ENCODE peak calls at places on chromosome 14, in eight cellular contexts. One of them, this sample, is unnamed.

GRCh38 chr14:74502236-74503019 is 8.9 kb downstream of the ISCA2 start:
- DNase-seq in GM23338: peak; percentile 83
- DNase-seq in stimulated activated CD4-positive, alpha-beta T cell treated with anti-CD3 and anti-CD28 coated beads, Interleukin-15, amount 100 ng/mL, for 48 hours: no peak
- DNase-seq in NCI-H524: peak; percentile 76
- DNase-seq in activated effector memory CD4-positive, alpha-beta T cell treated with anti-CD3 and anti-CD28 coated beads, Interleukin-2, amount 50 U/mL, for 16 hours: no peak
- DNase-seq in gastrocnemius medialis: no peak
- DNase-seq in HCEC 1CT: peak; percentile 48
- DNase-seq in neural progenitor cell: peak; percentile 69
- DNase-seq in this sample: peak; percentile 71

GRCh38 chr14:104436047-104436531 is 143.5 kb upstream of the C14orf180 start:
- DNase-seq in activated effector memory CD4-positive, alpha-beta T cell treated with anti-CD3 and anti-CD28 coated beads, Interleukin-2, amount 50 U/mL, for 16 hours: peak; percentile 59
- DNase-seq in neural progenitor cell: no peak
- DNase-seq in NCI-H524: no peak
- DNase-seq in HCEC 1CT: no peak
- DNase-seq in stimulated activated CD4-positive, alpha-beta T cell treated with anti-CD3 and anti-CD28 coated beads, Interleukin-15, amount 100 ng/mL, for 48 hours: no peak
- DNase-seq in GM23338: peak; percentile 31
- DNase-seq in gastrocnemius medialis: peak; percentile 34
- DNase-seq in this sample: peak; percentile 36

GRCh38 chr14:62654641-62655040 is 390.6 kb downstream of the KCNH5 start:
- DNase-seq in GM23338: no peak
- DNase-seq in HCEC 1CT: peak; percentile 48
- DNase-seq in neural progenitor cell: no peak
- DNase-seq in activated effector memory CD4-positive, alpha-beta T cell treated with anti-CD3 and anti-CD28 coated beads, Interleukin-2, amount 50 U/mL, for 16 hours: no peak
- DNase-seq in stimulated activated CD4-positive, alpha-beta T cell treated with anti-CD3 and anti-CD28 coated beads, Interleukin-15, amount 100 ng/mL, for 48 hours: no peak
- DNase-seq in gastrocnemius medialis: no peak
- DNase-seq in NCI-H524: no peak
- DNase-seq in this sample: peak; percentile 36

GRCh38 chr14:34718750-34719304 is 4.4 kb upstream of the CFL2 start:
- DNase-seq in HCEC 1CT: peak; percentile 80
- DNase-seq in NCI-H524: no peak
- DNase-seq in gastrocnemius medialis: no peak
- DNase-seq in GM23338: no peak
- DNase-seq in activated effector memory CD4-positive, alpha-beta T cell treated with anti-CD3 and anti-CD28 coated beads, Interleukin-2, amount 50 U/mL, for 16 hours: no peak
- DNase-seq in neural progenitor cell: no peak
- DNase-seq in stimulated activated CD4-positive, alpha-beta T cell treated with anti-CD3 and anti-CD28 coated beads, Interleukin-15, amount 100 ng/mL, for 48 hours: no peak
- DNase-seq in this sample: peak; percentile 42

GRCh38 chr14:69955855-69956567 is 76.8 kb downstream of the SMOC1 start:
- DNase-seq in HCEC 1CT: no peak
- DNase-seq in GM23338: no peak
- DNase-seq in activated effector memory CD4-positive, alpha-beta T cell treated with anti-CD3 and anti-CD28 coated beads, Interleukin-2, amount 50 U/mL, for 16 hours: no peak
- DNase-seq in neural progenitor cell: no peak
- DNase-seq in NCI-H524: no peak
- DNase-seq in stimulated activated CD4-positive, alpha-beta T cell treated with anti-CD3 and anti-CD28 coated beads, Interleukin-15, amount 100 ng/mL, for 48 hours: no peak
- DNase-seq in gastrocnemius medialis: no peak
- DNase-seq in this sample: no peak

GRCh38 chr14:65258391-65258790 is 154.1 kb upstream of the FUT8 start:
- DNase-seq in GM23338: no peak
- DNase-seq in HCEC 1CT: peak; percentile 86
- DNase-seq in stimulated activated CD4-positive, alpha-beta T cell treated with anti-CD3 and anti-CD28 coated beads, Interleukin-15, amount 100 ng/mL, for 48 hours: no peak
- DNase-seq in gastrocnemius medialis: no peak
- DNase-seq in activated effector memory CD4-positive, alpha-beta T cell treated with anti-CD3 and anti-CD28 coated beads, Interleukin-2, amount 50 U/mL, for 16 hours: no peak
- DNase-seq in NCI-H524: no peak
- DNase-seq in neural progenitor cell: no peak
- DNase-seq in this sample: peak; percentile 70

GRCh38 chr14:73764881-73765280 is 50.7 kb upstream of the PNMA1 start:
- DNase-seq in gastrocnemius medialis: peak; percentile 99
- DNase-seq in neural progenitor cell: no peak
- DNase-seq in NCI-H524: peak; percentile 35
- DNase-seq in activated effector memory CD4-positive, alpha-beta T cell treated with anti-CD3 and anti-CD28 coated beads, Interleukin-2, amount 50 U/mL, for 16 hours: no peak
- DNase-seq in GM23338: no peak
- DNase-seq in HCEC 1CT: no peak
- DNase-seq in stimulated activated CD4-positive, alpha-beta T cell treated with anti-CD3 and anti-CD28 coated beads, Interleukin-15, amount 100 ng/mL, for 48 hours: no peak
- DNase-seq in this sample: peak; percentile 41

GRCh38 chr14:59438148-59438766 is 26.9 kb downstream of the GPR135 start:
- DNase-seq in GM23338: no peak
- DNase-seq in stimulated activated CD4-positive, alpha-beta T cell treated with anti-CD3 and anti-CD28 coated beads, Interleukin-15, amount 100 ng/mL, for 48 hours: no peak
- DNase-seq in neural progenitor cell: no peak
- DNase-seq in gastrocnemius medialis: no peak
- DNase-seq in NCI-H524: no peak
- DNase-seq in HCEC 1CT: peak; percentile 89
- DNase-seq in activated effector memory CD4-positive, alpha-beta T cell treated with anti-CD3 and anti-CD28 coated beads, Interleukin-2, amount 50 U/mL, for 16 hours: no peak
- DNase-seq in this sample: peak; percentile 63

GRCh38 chr14:87309557-87309956 is 683.4 kb downstream of the GALC start:
- DNase-seq in activated effector memory CD4-positive, alpha-beta T cell treated with anti-CD3 and anti-CD28 coated beads, Interleukin-2, amount 50 U/mL, for 16 hours: no peak
- DNase-seq in HCEC 1CT: no peak
- DNase-seq in stimulated activated CD4-positive, alpha-beta T cell treated with anti-CD3 and anti-CD28 coated beads, Interleukin-15, amount 100 ng/mL, for 48 hours: no peak
- DNase-seq in gastrocnemius medialis: no peak
- DNase-seq in GM23338: no peak
- DNase-seq in NCI-H524: no peak
- DNase-seq in neural progenitor cell: no peak
- DNase-seq in this sample: no peak

GRCh38 chr14:52124791-52125661 is 56.2 kb upstream of the NID2 start:
- DNase-seq in activated effector memory CD4-positive, alpha-beta T cell treated with anti-CD3 and anti-CD28 coated beads, Interleukin-2, amount 50 U/mL, for 16 hours: no peak
- DNase-seq in gastrocnemius medialis: no peak
- DNase-seq in HCEC 1CT: peak; percentile 96
- DNase-seq in neural progenitor cell: peak; percentile 27
- DNase-seq in GM23338: peak; percentile 55
- DNase-seq in NCI-H524: no peak
- DNase-seq in stimulated activated CD4-positive, alpha-beta T cell treated with anti-CD3 and anti-CD28 coated beads, Interleukin-15, amount 100 ng/mL, for 48 hours: no peak
- DNase-seq in this sample: peak; percentile 66

GRCh38 chr14:69005432-69006148 is 26.5 kb upstream of the ACTN1 start:
- DNase-seq in neural progenitor cell: peak; percentile 17
- DNase-seq in activated effector memory CD4-positive, alpha-beta T cell treated with anti-CD3 and anti-CD28 coated beads, Interleukin-2, amount 50 U/mL, for 16 hours: peak; percentile 39
- DNase-seq in GM23338: no peak
- DNase-seq in gastrocnemius medialis: peak; percentile 31
- DNase-seq in HCEC 1CT: peak; percentile 84
- DNase-seq in stimulated activated CD4-positive, alpha-beta T cell treated with anti-CD3 and anti-CD28 coated beads, Interleukin-15, amount 100 ng/mL, for 48 hours: no peak
- DNase-seq in NCI-H524: no peak
- DNase-seq in this sample: peak; percentile 96

GRCh38 chr14:92456215-92457017 is 57.2 kb upstream of the RIN3 start:
- DNase-seq in GM23338: peak; percentile 87
- DNase-seq in NCI-H524: peak; percentile 49
- DNase-seq in gastrocnemius medialis: no peak
- DNase-seq in neural progenitor cell: peak; percentile 83
- DNase-seq in activated effector memory CD4-positive, alpha-beta T cell treated with anti-CD3 and anti-CD28 coated beads, Interleukin-2, amount 50 U/mL, for 16 hours: no peak
- DNase-seq in HCEC 1CT: peak; percentile 75
- DNase-seq in stimulated activated CD4-positive, alpha-beta T cell treated with anti-CD3 and anti-CD28 coated beads, Interleukin-15, amount 100 ng/mL, for 48 hours: no peak
- DNase-seq in this sample: peak; percentile 78

GRCh38 chr14:104656014-104656714 is 33.3 kb upstream of the INF2 start:
- DNase-seq in stimulated activated CD4-positive, alpha-beta T cell treated with anti-CD3 and anti-CD28 coated beads, Interleukin-15, amount 100 ng/mL, for 48 hours: no peak
- DNase-seq in HCEC 1CT: no peak
- DNase-seq in NCI-H524: peak; percentile 64
- DNase-seq in neural progenitor cell: no peak
- DNase-seq in GM23338: no peak
- DNase-seq in activated effector memory CD4-positive, alpha-beta T cell treated with anti-CD3 and anti-CD28 coated beads, Interleukin-2, amount 50 U/mL, for 16 hours: no peak
- DNase-seq in gastrocnemius medialis: no peak
- DNase-seq in this sample: no peak

GRCh38 chr14:52391866-52392600 is 77.9 kb downstream of the PTGER2 start:
- DNase-seq in HCEC 1CT: peak; percentile 84
- DNase-seq in NCI-H524: no peak
- DNase-seq in stimulated activated CD4-positive, alpha-beta T cell treated with anti-CD3 and anti-CD28 coated beads, Interleukin-15, amount 100 ng/mL, for 48 hours: no peak
- DNase-seq in GM23338: no peak
- DNase-seq in neural progenitor cell: no peak
- DNase-seq in activated effector memory CD4-positive, alpha-beta T cell treated with anti-CD3 and anti-CD28 coated beads, Interleukin-2, amount 50 U/mL, for 16 hours: no peak
- DNase-seq in gastrocnemius medialis: no peak
- DNase-seq in this sample: peak; percentile 55

GRCh38 chr14:91119556-91120311 is 5.9 kb downstream of the DGLUCY start:
- DNase-seq in gastrocnemius medialis: peak; percentile 89
- DNase-seq in activated effector memory CD4-positive, alpha-beta T cell treated with anti-CD3 and anti-CD28 coated beads, Interleukin-2, amount 50 U/mL, for 16 hours: no peak
- DNase-seq in GM23338: no peak
- DNase-seq in neural progenitor cell: no peak
- DNase-seq in NCI-H524: no peak
- DNase-seq in HCEC 1CT: peak; percentile 70
- DNase-seq in stimulated activated CD4-positive, alpha-beta T cell treated with anti-CD3 and anti-CD28 coated beads, Interleukin-15, amount 100 ng/mL, for 48 hours: no peak
- DNase-seq in this sample: peak; percentile 67

GRCh38 chr14:32559595-32559994 is 230.5 kb downstream of the AKAP6 start:
- DNase-seq in GM23338: no peak
- DNase-seq in NCI-H524: no peak
- DNase-seq in stimulated activated CD4-positive, alpha-beta T cell treated with anti-CD3 and anti-CD28 coated beads, Interleukin-15, amount 100 ng/mL, for 48 hours: no peak
- DNase-seq in neural progenitor cell: peak; percentile 12
- DNase-seq in gastrocnemius medialis: no peak
- DNase-seq in HCEC 1CT: peak; percentile 16
- DNase-seq in activated effector memory CD4-positive, alpha-beta T cell treated with anti-CD3 and anti-CD28 coated beads, Interleukin-2, amount 50 U/mL, for 16 hours: no peak
- DNase-seq in this sample: peak; percentile 57

GRCh38 chr14:66311058-66311457 is 175.1 kb upstream of the CCDC196 start:
- DNase-seq in HCEC 1CT: no peak
- DNase-seq in GM23338: no peak
- DNase-seq in NCI-H524: no peak
- DNase-seq in neural progenitor cell: no peak
- DNase-seq in stimulated activated CD4-positive, alpha-beta T cell treated with anti-CD3 and anti-CD28 coated beads, Interleukin-15, amount 100 ng/mL, for 48 hours: no peak
- DNase-seq in gastrocnemius medialis: no peak
- DNase-seq in activated effector memory CD4-positive, alpha-beta T cell treated with anti-CD3 and anti-CD28 coated beads, Interleukin-2, amount 50 U/mL, for 16 hours: no peak
- DNase-seq in this sample: no peak

GRCh38 chr14:30708157-30708556 is 86.0 kb downstream of the SCFD1 start:
- DNase-seq in HCEC 1CT: no peak
- DNase-seq in GM23338: peak; percentile 58
- DNase-seq in stimulated activated CD4-positive, alpha-beta T cell treated with anti-CD3 and anti-CD28 coated beads, Interleukin-15, amount 100 ng/mL, for 48 hours: no peak
- DNase-seq in neural progenitor cell: peak; percentile 28
- DNase-seq in gastrocnemius medialis: no peak
- DNase-seq in activated effector memory CD4-positive, alpha-beta T cell treated with anti-CD3 and anti-CD28 coated beads, Interleukin-2, amount 50 U/mL, for 16 hours: no peak
- DNase-seq in NCI-H524: no peak
- DNase-seq in this sample: no peak

GRCh38 chr14:72607386-72608125 is 286.3 kb downstream of the DPF3 start:
- DNase-seq in stimulated activated CD4-positive, alpha-beta T cell treated with anti-CD3 and anti-CD28 coated beads, Interleukin-15, amount 100 ng/mL, for 48 hours: no peak
- DNase-seq in HCEC 1CT: peak; percentile 66
- DNase-seq in gastrocnemius medialis: no peak
- DNase-seq in NCI-H524: peak; percentile 89
- DNase-seq in neural progenitor cell: no peak
- DNase-seq in activated effector memory CD4-positive, alpha-beta T cell treated with anti-CD3 and anti-CD28 coated beads, Interleukin-2, amount 50 U/mL, for 16 hours: no peak
- DNase-seq in GM23338: no peak
- DNase-seq in this sample: peak; percentile 57

GRCh38 chr14:95057851-95058250 is 99.5 kb downstream of the DICER1 start:
- DNase-seq in HCEC 1CT: no peak
- DNase-seq in neural progenitor cell: no peak
- DNase-seq in stimulated activated CD4-positive, alpha-beta T cell treated with anti-CD3 and anti-CD28 coated beads, Interleukin-15, amount 100 ng/mL, for 48 hours: no peak
- DNase-seq in NCI-H524: no peak
- DNase-seq in gastrocnemius medialis: no peak
- DNase-seq in activated effector memory CD4-positive, alpha-beta T cell treated with anti-CD3 and anti-CD28 coated beads, Interleukin-2, amount 50 U/mL, for 16 hours: no peak
- DNase-seq in GM23338: no peak
- DNase-seq in this sample: no peak

GRCh38 chr14:67409461-67409860 is 2.5 kb downstream of the PLEK2 start:
- DNase-seq in stimulated activated CD4-positive, alpha-beta T cell treated with anti-CD3 and anti-CD28 coated beads, Interleukin-15, amount 100 ng/mL, for 48 hours: no peak
- DNase-seq in NCI-H524: no peak
- DNase-seq in HCEC 1CT: no peak
- DNase-seq in gastrocnemius medialis: no peak
- DNase-seq in GM23338: no peak
- DNase-seq in neural progenitor cell: no peak
- DNase-seq in activated effector memory CD4-positive, alpha-beta T cell treated with anti-CD3 and anti-CD28 coated beads, Interleukin-2, amount 50 U/mL, for 16 hours: peak; percentile 22
- DNase-seq in this sample: no peak

GRCh38 chr14:60656755-60657608 is 7.7 kb upstream of the SIX1 start:
- DNase-seq in HCEC 1CT: peak; percentile 70
- DNase-seq in activated effector memory CD4-positive, alpha-beta T cell treated with anti-CD3 and anti-CD28 coated beads, Interleukin-2, amount 50 U/mL, for 16 hours: peak; percentile 63
- DNase-seq in stimulated activated CD4-positive, alpha-beta T cell treated with anti-CD3 and anti-CD28 coated beads, Interleukin-15, amount 100 ng/mL, for 48 hours: no peak
- DNase-seq in NCI-H524: peak; percentile 60
- DNase-seq in gastrocnemius medialis: peak; percentile 88
- DNase-seq in GM23338: peak; percentile 88
- DNase-seq in neural progenitor cell: peak; percentile 90
- DNase-seq in this sample: peak; percentile 85

GRCh38 chr14:67539116-67539515 is 6.0 kb downstream of the PLEKHH1 start:
- DNase-seq in activated effector memory CD4-positive, alpha-beta T cell treated with anti-CD3 and anti-CD28 coated beads, Interleukin-2, amount 50 U/mL, for 16 hours: no peak
- DNase-seq in stimulated activated CD4-positive, alpha-beta T cell treated with anti-CD3 and anti-CD28 coated beads, Interleukin-15, amount 100 ng/mL, for 48 hours: no peak
- DNase-seq in HCEC 1CT: no peak
- DNase-seq in NCI-H524: no peak
- DNase-seq in neural progenitor cell: peak; percentile 73
- DNase-seq in gastrocnemius medialis: no peak
- DNase-seq in GM23338: peak; percentile 46
- DNase-seq in this sample: no peak

GRCh38 chr14:31243860-31244259 is 36.3 kb upstream of the HECTD1 start:
- DNase-seq in activated effector memory CD4-positive, alpha-beta T cell treated with anti-CD3 and anti-CD28 coated beads, Interleukin-2, amount 50 U/mL, for 16 hours: peak; percentile 63
- DNase-seq in HCEC 1CT: no peak
- DNase-seq in NCI-H524: no peak
- DNase-seq in stimulated activated CD4-positive, alpha-beta T cell treated with anti-CD3 and anti-CD28 coated beads, Interleukin-15, amount 100 ng/mL, for 48 hours: peak; percentile 31
- DNase-seq in gastrocnemius medialis: no peak
- DNase-seq in neural progenitor cell: no peak
- DNase-seq in GM23338: peak; percentile 27
- DNase-seq in this sample: no peak

GRCh38 chr14:99132821-99133562 is 139.0 kb downstream of the BCL11B start:
- DNase-seq in activated effector memory CD4-positive, alpha-beta T cell treated with anti-CD3 and anti-CD28 coated beads, Interleukin-2, amount 50 U/mL, for 16 hours: peak; percentile 22
- DNase-seq in HCEC 1CT: no peak
- DNase-seq in GM23338: no peak
- DNase-seq in NCI-H524: no peak
- DNase-seq in gastrocnemius medialis: no peak
- DNase-seq in stimulated activated CD4-positive, alpha-beta T cell treated with anti-CD3 and anti-CD28 coated beads, Interleukin-15, amount 100 ng/mL, for 48 hours: no peak
- DNase-seq in neural progenitor cell: no peak
- DNase-seq in this sample: no peak

GRCh38 chr14:23300687-23301223 is 1.9 kb downstream of the PPP1R3E start:
- DNase-seq in neural progenitor cell: peak; percentile 47
- DNase-seq in HCEC 1CT: no peak
- DNase-seq in NCI-H524: no peak
- DNase-seq in GM23338: peak; percentile 12
- DNase-seq in stimulated activated CD4-positive, alpha-beta T cell treated with anti-CD3 and anti-CD28 coated beads, Interleukin-15, amount 100 ng/mL, for 48 hours: no peak
- DNase-seq in gastrocnemius medialis: peak; percentile 86
- DNase-seq in activated effector memory CD4-positive, alpha-beta T cell treated with anti-CD3 and anti-CD28 coated beads, Interleukin-2, amount 50 U/mL, for 16 hours: peak; percentile 68
- DNase-seq in this sample: peak; percentile 51

GRCh38 chr14:93155667-93156066 is 29.0 kb downstream of the MOAP1 start:
- DNase-seq in activated effector memory CD4-positive, alpha-beta T cell treated with anti-CD3 and anti-CD28 coated beads, Interleukin-2, amount 50 U/mL, for 16 hours: no peak
- DNase-seq in HCEC 1CT: no peak
- DNase-seq in gastrocnemius medialis: no peak
- DNase-seq in NCI-H524: no peak
- DNase-seq in neural progenitor cell: no peak
- DNase-seq in stimulated activated CD4-positive, alpha-beta T cell treated with anti-CD3 and anti-CD28 coated beads, Interleukin-15, amount 100 ng/mL, for 48 hours: no peak
- DNase-seq in GM23338: no peak
- DNase-seq in this sample: no peak

GRCh38 chr14:61894452-61895077 is 132.3 kb downstream of the SNAPC1 start:
- DNase-seq in GM23338: peak; percentile 84
- DNase-seq in HCEC 1CT: peak; percentile 70
- DNase-seq in stimulated activated CD4-positive, alpha-beta T cell treated with anti-CD3 and anti-CD28 coated beads, Interleukin-15, amount 100 ng/mL, for 48 hours: peak; percentile 62
- DNase-seq in neural progenitor cell: peak; percentile 85
- DNase-seq in gastrocnemius medialis: no peak
- DNase-seq in NCI-H524: peak; percentile 99
- DNase-seq in activated effector memory CD4-positive, alpha-beta T cell treated with anti-CD3 and anti-CD28 coated beads, Interleukin-2, amount 50 U/mL, for 16 hours: peak; percentile 78
- DNase-seq in this sample: peak; percentile 76

GRCh38 chr14:104253901-104254353 is 115.5 kb downstream of the KIF26A start:
- DNase-seq in NCI-H524: no peak
- DNase-seq in neural progenitor cell: no peak
- DNase-seq in stimulated activated CD4-positive, alpha-beta T cell treated with anti-CD3 and anti-CD28 coated beads, Interleukin-15, amount 100 ng/mL, for 48 hours: no peak
- DNase-seq in GM23338: no peak
- DNase-seq in gastrocnemius medialis: no peak
- DNase-seq in activated effector memory CD4-positive, alpha-beta T cell treated with anti-CD3 and anti-CD28 coated beads, Interleukin-2, amount 50 U/mL, for 16 hours: peak; percentile 45
- DNase-seq in HCEC 1CT: no peak
- DNase-seq in this sample: no peak

GRCh38 chr14:64707661-64708060 is 3.4 kb downstream of the PLEKHG3 start:
- DNase-seq in HCEC 1CT: peak; percentile 80
- DNase-seq in stimulated activated CD4-positive, alpha-beta T cell treated with anti-CD3 and anti-CD28 coated beads, Interleukin-15, amount 100 ng/mL, for 48 hours: no peak
- DNase-seq in GM23338: no peak
- DNase-seq in activated effector memory CD4-positive, alpha-beta T cell treated with anti-CD3 and anti-CD28 coated beads, Interleukin-2, amount 50 U/mL, for 16 hours: no peak
- DNase-seq in neural progenitor cell: no peak
- DNase-seq in NCI-H524: no peak
- DNase-seq in gastrocnemius medialis: no peak
- DNase-seq in this sample: peak; percentile 83

GRCh38 chr14:99769799-99770198 is 23.4 kb upstream of the EML1 start:
- DNase-seq in HCEC 1CT: no peak
- DNase-seq in gastrocnemius medialis: no peak
- DNase-seq in neural progenitor cell: no peak
- DNase-seq in stimulated activated CD4-positive, alpha-beta T cell treated with anti-CD3 and anti-CD28 coated beads, Interleukin-15, amount 100 ng/mL, for 48 hours: no peak
- DNase-seq in activated effector memory CD4-positive, alpha-beta T cell treated with anti-CD3 and anti-CD28 coated beads, Interleukin-2, amount 50 U/mL, for 16 hours: peak; percentile 13
- DNase-seq in GM23338: no peak
- DNase-seq in NCI-H524: no peak
- DNase-seq in this sample: no peak

GRCh38 chr14:27528328-27528727 is 930.5 kb upstream of the NOVA1 start:
- DNase-seq in GM23338: peak; percentile 68
- DNase-seq in activated effector memory CD4-positive, alpha-beta T cell treated with anti-CD3 and anti-CD28 coated beads, Interleukin-2, amount 50 U/mL, for 16 hours: no peak
- DNase-seq in stimulated activated CD4-positive, alpha-beta T cell treated with anti-CD3 and anti-CD28 coated beads, Interleukin-15, amount 100 ng/mL, for 48 hours: no peak
- DNase-seq in gastrocnemius medialis: no peak
- DNase-seq in NCI-H524: peak; percentile 62
- DNase-seq in HCEC 1CT: peak; percentile 65
- DNase-seq in neural progenitor cell: peak; percentile 62
- DNase-seq in this sample: peak; percentile 70

This sample was measured in astrocyte of the hippocampus.